ENCODE peak calls at places on chromosomes 7 and 10, in nine cellular contexts. U is T-cell, Q is EH, O is caudate nucleus, E is Caki2, L is HFFc6, V is NCI-H1105, T is putamen, Z is NCI-H82. N is an unnamed sample.

GRCh38 chr10:102779680-102780079 is 35.9 kb downstream of the WBP1L start:
- DNase-seq in U (no peak), Q (no peak), O (no peak), E (no peak), L (no peak), V (no peak), T (no peak), Z (no peak), N (no peak)

GRCh38 chr7:54996391-54996790 is 22.4 kb upstream of the EGFR start:
- DNase-seq in U (no peak), Q (peak; percentile 7), O (no peak), E (no peak), L (no peak), V (no peak), T (no peak), Z (no peak), N (no peak)

GRCh38 chr10:110165867-110166266 is 41.5 kb upstream of the MXI1 start:
- DNase-seq in U (no peak), Q (no peak), O (no peak), E (no peak), L (no peak), V (no peak), T (no peak), Z (peak; percentile 29), N (no peak)

GRCh38 chr10:125911990-125912389 is 15.6 kb downstream of the FANK1 start:
- DNase-seq in U (no peak), Q (no peak), O (no peak), E (no peak), L (no peak), V (no peak), T (no peak), Z (no peak), N (no peak)

GRCh38 chr7:112554591-112554990 is 73.8 kb downstream of the LSMEM1 start:
- DNase-seq in U (no peak), Q (no peak), O (no peak), E (no peak), L (peak; percentile 32), V (no peak), T (no peak), Z (no peak), N (no peak)

GRCh38 chr7:13990319-13990983 is 985 bp upstream of the ETV1 start:
- DNase-seq in U (no peak), Q (peak; percentile 43), O (no peak), E (peak; percentile 61), L (peak; percentile 46), V (peak; percentile 86), T (no peak), Z (peak; percentile 32), N (peak; percentile 73)

GRCh38 chr7:24884401-24884800 is 95.6 kb downstream of the OSBPL3 start:
- DNase-seq in U (no peak), Q (no peak), O (no peak), E (no peak), L (no peak), V (no peak), T (no peak), Z (peak; percentile 46), N (peak; percentile 25)

GRCh38 chr7:157709531-157710251 is 372.9 kb downstream of the DNAJB6 start:
- DNase-seq in U (no peak), Q (no peak), O (no peak), E (no peak), L (no peak), V (no peak), T (no peak), Z (no peak), N (no peak)

GRCh38 chr10:110739811-110740271 is 95.7 kb downstream of the RBM20 start:
- DNase-seq in U (peak; percentile 20), Q (no peak), O (no peak), E (no peak), L (no peak), V (no peak), T (no peak), Z (no peak), N (no peak)

GRCh38 chr7:144786522-144786921 is 49.3 kb downstream of the TPK1 start:
- DNase-seq in U (no peak), Q (no peak), O (no peak), E (no peak), L (no peak), V (no peak), T (no peak), Z (peak; percentile 55), N (no peak)

GRCh38 chr10:120514035-120514620 is 57.1 kb downstream of the PLPP4 start:
- DNase-seq in U (no peak), Q (peak; percentile 59), O (no peak), E (peak; percentile 33), L (no peak), V (no peak), T (no peak), Z (no peak), N (no peak)

GRCh38 chr7:36736827-36737211 is 12.5 kb upstream of the AOAH start:
- DNase-seq in U (no peak), Q (no peak), O (no peak), E (no peak), L (no peak), V (no peak), T (peak; percentile 19), Z (no peak), N (no peak)

GRCh38 chr7:2049782-2050510 is 182.8 kb downstream of the MAD1L1 start:
- DNase-seq in U (no peak), Q (no peak), O (no peak), E (no peak), L (no peak), V (no peak), T (no peak), Z (no peak), N (no peak)

GRCh38 chr10:31457858-31458257 is 138.8 kb downstream of the ZEB1 start:
- DNase-seq in U (no peak), Q (peak; percentile 38), O (no peak), E (no peak), L (no peak), V (no peak), T (no peak), Z (no peak), N (no peak)

GRCh38 chr7:19709249-19709578 is 377 bp upstream of the POLR1F start:
- DNase-seq in U (no peak), Q (no peak), O (no peak), E (no peak), L (no peak), V (no peak), T (no peak), Z (no peak), N (no peak)

GRCh38 chr7:153190452-153190851 is 430.9 kb downstream of the ACTR3B start:
- DNase-seq in U (no peak), Q (no peak), O (no peak), E (peak; percentile 33), L (no peak), V (no peak), T (no peak), Z (peak; percentile 59), N (no peak)

GRCh38 chr7:1940863-1941262 is 270.8 kb downstream of the ELFN1 start:
- DNase-seq in U (no peak), Q (no peak), O (no peak), E (no peak), L (no peak), V (no peak), T (no peak), Z (no peak), N (no peak)

N was measured in NCI-H187 treated with DMSO at 0.1 percent for 48 hours.